ENCODE peak calls at places on chromosomes 1 and 21, in ten cellular contexts. W is brain microvascular endothelial cell; K is lower lobe of right lung; H is iPS DF 6.9; C is CD8-positive, alpha-beta memory T cell; T is cardiac muscle cell; O is upper lobe of left lung; F is PC-9; V is tibial nerve; N is esophagus muscularis mucosa. Y is an unnamed sample.

GRCh38 chr1:112297536-112297935 is 98.5 kb upstream of the CTTNBP2NL start:
- DNase-seq in W (no peak), K (no peak), H (no peak), C (no peak), T (no peak), O (no peak), F (no peak), V (no peak), N (no peak), Y (no peak)

GRCh38 chr1:111836111-111836510 is 80.4 kb downstream of the DDX20 start:
- DNase-seq in W (no peak), K (no peak), H (no peak), C (no peak), T (no peak), O (no peak), F (no peak), V (no peak), N (no peak), Y (no peak)

GRCh38 chr1:234694661-234695060 is 84.7 kb upstream of the IRF2BP2 start:
- DNase-seq in W (no peak), K (no peak), H (no peak), C (no peak), T (no peak), O (no peak), F (no peak), V (no peak), N (no peak), Y (no peak)

GRCh38 chr21:43331962-43332458 is 94.9 kb downstream of the SIK1 start:
- DNase-seq in W (peak), K (peak), H (no peak), C (no peak), T (no peak), O (no peak), F (no peak), V (no peak), N (no peak), Y (no peak)

GRCh38 chr1:83882906-83883305 is 116.0 kb downstream of the TTLL7 start:
- DNase-seq in W (peak), K (peak), H (no peak), C (no peak), T (no peak), O (no peak), F (no peak), V (no peak), N (no peak), Y (no peak)

GRCh38 chr1:31714442-31715096 is 10.8 kb upstream of the COL16A1 start:
- DNase-seq in W (peak), K (no peak), H (no peak), C (no peak), T (peak), O (peak), F (peak), V (peak), N (peak), Y (peak)

GRCh38 chr1:25562101-25562927 is 18.9 kb downstream of the LDLRAP1 start:
- DNase-seq in W (no peak), K (no peak), H (no peak), C (peak), T (no peak), O (no peak), F (peak), V (no peak), N (no peak), Y (no peak)

GRCh38 chr1:175169305-175170018 is 23.1 kb downstream of the KIAA0040 start:
- DNase-seq in W (no peak), K (no peak), H (no peak), C (no peak), T (no peak), O (no peak), F (peak), V (no peak), N (no peak), Y (no peak)

GRCh38 chr1:96991261-96991660 is 269.7 kb downstream of the PTBP2 start:
- DNase-seq in W (no peak), K (no peak), H (no peak), C (no peak), T (no peak), O (no peak), F (no peak), V (no peak), N (no peak), Y (no peak)

GRCh38 chr1:50415235-50416149 is 7.8 kb downstream of the DMRTA2 start:
- DNase-seq in W (no peak), K (no peak), H (no peak), C (no peak), T (no peak), O (peak), F (no peak), V (no peak), N (no peak), Y (no peak)

GRCh38 chr21:38887750-38888149 is 82.0 kb downstream of the ETS2 start:
- DNase-seq in W (no peak), K (no peak), H (no peak), C (no peak), T (no peak), O (no peak), F (no peak), V (no peak), N (no peak), Y (no peak)

GRCh38 chr21:46374761-46375389 is 50.9 kb downstream of the PCNT start:
- DNase-seq in W (no peak), K (no peak), H (no peak), C (no peak), T (no peak), O (no peak), F (no peak), V (no peak), N (no peak), Y (no peak)
- H3K27ac ChIP-seq in W (no peak), K (no peak), H (no peak), C (no peak), T (no peak), O (no peak), F (no peak), V (no peak), N (no peak), Y (no peak)

GRCh38 chr1:69122373-69122772 is 445.3 kb upstream of the LRRC7 start:
- DNase-seq in W (no peak), K (no peak), H (no peak), C (no peak), T (no peak), O (no peak), F (no peak), V (no peak), N (no peak), Y (no peak)
- H3K27ac ChIP-seq in W (no peak), K (no peak), H (no peak), C (no peak), T (no peak), O (no peak), F (no peak), V (no peak), N (no peak), Y (no peak)

GRCh38 chr1:66450847-66451246 is 83.1 kb upstream of the SGIP1 start:
- DNase-seq in W (no peak), K (no peak), H (no peak), C (no peak), T (no peak), O (no peak), F (no peak), V (no peak), N (no peak), Y (no peak)
- H3K27ac ChIP-seq in W (no peak), K (no peak), H (no peak), C (no peak), T (peak), O (no peak), F (no peak), V (no peak), N (peak), Y (no peak)

DNA sequence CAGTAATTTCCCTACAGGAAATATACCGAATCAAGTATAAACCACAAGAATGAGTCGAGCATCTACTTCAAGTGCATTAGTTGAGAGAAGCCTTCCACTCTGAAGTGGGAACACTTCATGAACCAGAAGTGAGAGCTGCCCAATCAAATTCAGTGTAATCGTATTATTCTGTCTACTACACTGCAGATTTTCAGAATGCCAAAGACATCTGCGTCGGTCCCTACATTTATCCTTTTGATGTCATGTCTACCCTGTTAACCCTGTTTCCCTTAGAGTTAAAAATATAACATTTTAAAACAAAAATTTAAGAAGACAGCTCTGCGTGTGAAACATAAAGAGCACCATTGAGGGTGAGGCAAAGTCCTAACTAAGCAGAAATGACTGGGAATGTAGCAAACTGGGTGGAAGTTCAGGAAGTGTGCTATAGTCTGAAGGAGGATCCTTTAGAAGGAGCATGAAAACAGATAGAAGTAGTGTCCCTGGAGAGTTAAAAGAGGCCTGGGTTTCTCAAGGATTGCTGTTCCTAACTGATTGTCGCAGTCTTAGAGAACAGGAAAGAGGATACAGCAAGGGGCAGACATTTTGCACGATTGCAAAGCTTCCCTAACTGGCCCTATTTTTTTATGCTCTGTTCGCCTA is 291.2 kb downstream of the PTPRC start:
- DNase-seq in W (peak), K (no peak), H (no peak), C (peak), T (no peak), O (no peak), F (no peak), V (no peak), N (no peak), Y (no peak)
- H3K27ac ChIP-seq in W (peak), K (peak), H (no peak), C (no peak), T (no peak), O (peak), F (no peak), V (peak), N (no peak), Y (no peak)

GRCh38 chr1:194279975-194280374 is 1093.6 kb upstream of the B3GALT2 start:
- DNase-seq in W (no peak), K (no peak), H (no peak), C (no peak), T (no peak), O (no peak), F (no peak), V (no peak), N (no peak), Y (no peak)

GRCh38 chr1:194277927-194278326 is 1091.5 kb upstream of the B3GALT2 start:
- DNase-seq in W (no peak), K (no peak), H (no peak), C (no peak), T (no peak), O (no peak), F (no peak), V (no peak), N (no peak), Y (no peak)

GRCh38 chr1:194280463-194280862 is 1094.0 kb upstream of the B3GALT2 start:
- DNase-seq in W (no peak), K (no peak), H (no peak), C (no peak), T (no peak), O (no peak), F (no peak), V (no peak), N (no peak), Y (no peak)

DNA sequence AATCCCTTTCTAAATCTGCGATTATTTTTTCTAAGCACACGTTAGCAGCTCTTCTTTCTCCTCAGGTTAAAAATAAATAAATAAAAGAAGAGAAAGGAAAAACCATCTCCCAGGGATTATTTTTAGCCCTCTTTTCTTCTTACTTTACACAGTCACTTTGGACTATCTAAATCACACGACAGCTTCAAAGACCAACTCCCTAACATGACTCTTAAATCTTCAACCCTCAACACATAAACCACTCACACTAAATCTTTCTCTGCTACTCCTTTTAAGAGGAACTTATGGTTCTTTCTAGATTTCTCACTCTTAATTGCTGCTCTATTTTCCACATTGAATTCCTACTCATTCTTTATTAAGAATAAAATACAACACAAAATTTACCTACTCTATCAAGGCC is 1095.0 kb upstream of the B3GALT2 start:
- DNase-seq in W (no peak), K (no peak), H (no peak), C (no peak), T (peak), O (no peak), F (no peak), V (no peak), N (no peak), Y (no peak)
- H3K27ac ChIP-seq in W (no peak), K (no peak), H (no peak), C (no peak), T (peak), O (no peak), F (no peak), V (no peak), N (no peak), Y (no peak)

GRCh38 chr1:245585252-245585959 is 430.6 kb downstream of the KIF26B start:
- DNase-seq in W (peak), K (no peak), H (no peak), C (no peak), T (no peak), O (no peak), F (no peak), V (no peak), N (no peak), Y (no peak)
- H3K27ac ChIP-seq in W (no peak), K (no peak), H (no peak), C (no peak), T (peak), O (no peak), F (no peak), V (no peak), N (no peak), Y (no peak)